ENCODE peak calls at places on chromosomes 4 and X, in six cellular contexts. D is HCT116, J is HepG2, W is upper lobe of left lung, V is K562, P is GM12878. M is an unnamed sample.
A peak's percentile ranks its signal among the peaks of the same experiment; 100 is the strongest.

GRCh38 chrX:25007059-25008053 is 8.4 kb downstream of the ARX start:
- ATAC-seq in W (no peak), D (no peak), P (no peak), J (peak; percentile 72), V (peak; percentile 69), M (no peak)

GRCh38 chr4:158253350-158253980 is 43.2 kb downstream of the TMEM144 start:
- ATAC-seq in P (peak; percentile 89), D (peak; percentile 89), J (peak; percentile 88), W (peak; percentile 80), V (peak; percentile 94), M (peak; percentile 47)

GRCh38 chr4:169243808-169244207 is 26.9 kb downstream of the SH3RF1 start:
- ATAC-seq in W (peak; percentile 69), J (peak; percentile 93), V (no peak), P (no peak), D (no peak), M (no peak)

GRCh38 chr4:113435893-113436292 is 325.6 kb downstream of the CAMK2D start:
- ATAC-seq in P (peak; percentile 74), J (no peak), V (no peak), W (peak; percentile 85), D (peak; percentile 76), M (peak; percentile 73)

GRCh38 chr4:2786152-2786671 is 6.7 kb upstream of the SH3BP2 start:
- ATAC-seq in V (no peak), D (no peak), W (no peak), J (no peak), P (peak; percentile 71), M (no peak)

GRCh38 chr4:17616283-17616682 is 1.8 kb downstream of the MED28 start:
- ATAC-seq in D (no peak), V (no peak), P (peak; percentile 3), J (no peak), W (no peak), M (no peak)

GRCh38 chr4:55947912-55948725 is 626 bp upstream of the CEP135 start:
- ATAC-seq in D (peak; percentile 27), W (peak; percentile 9), J (no peak), V (peak; percentile 5), P (peak; percentile 51), M (no peak)

GRCh38 chrX:24498181-24498580 is 33.1 kb downstream of the PDK3 start:
- ATAC-seq in W (no peak), P (peak; percentile 70), J (peak; percentile 65), V (peak; percentile 60), D (no peak), M (peak; percentile 58)

GRCh38 chrX:58025979-58026378 is 115.7 kb upstream of the ZXDA start:
- ATAC-seq in J (peak; percentile 60), V (no peak), P (peak; percentile 69), D (no peak), W (no peak), M (no peak)

GRCh38 chr4:119053245-119053644 is 82.4 kb upstream of the MYOZ2 start:
- ATAC-seq in D (no peak), W (no peak), V (no peak), P (no peak), J (no peak), M (no peak)

GRCh38 chr4:123987408-123987807 is 590.8 kb downstream of the SPRY1 start:
- ATAC-seq in V (no peak), D (no peak), W (no peak), J (no peak), P (no peak), M (no peak)

GRCh38 chr4:25870081-25870480 is 7.3 kb upstream of the SEL1L3 start:
- ATAC-seq in P (peak; percentile 43), D (no peak), W (no peak), V (no peak), J (no peak), M (no peak)

GRCh38 chrX:17459008-17459407 is 84.0 kb downstream of the NHS start:
- ATAC-seq in W (peak; percentile 36), D (no peak), P (no peak), J (no peak), V (no peak), M (peak; percentile 71)

GRCh38 chrX:150329888-150330287 is 33.2 kb upstream of the MAMLD1 start:
- ATAC-seq in W (no peak), V (no peak), D (no peak), J (no peak), P (no peak), M (no peak)

GRCh38 chr4:42995343-42995944 is 102.9 kb downstream of the GRXCR1 start:
- ATAC-seq in D (no peak), J (peak; percentile 78), W (no peak), P (peak; percentile 84), V (no peak), M (no peak)

GRCh38 chrX:142998447-142999208 is 27.1 kb upstream of the SPANXN4 start:
- ATAC-seq in V (no peak), D (no peak), J (no peak), P (peak; percentile 24), W (no peak), M (no peak)

GRCh38 chrX:154516655-154517100 is 646 bp upstream of the FAM3A start:
- ATAC-seq in P (no peak), J (peak; percentile 10), V (peak; percentile 6), D (peak; percentile 2), W (peak; percentile 66), M (peak; percentile 70)

GRCh38 chr4:54225671-54226398 is 3.3 kb upstream of the PDGFRA start:
- ATAC-seq in W (no peak), J (no peak), P (peak; percentile 20), D (no peak), V (no peak), M (no peak)

GRCh38 chrX:41559662-41560061 is 112.5 kb downstream of the NYX start:
- ATAC-seq in P (no peak), D (no peak), W (peak; percentile 44), V (peak; percentile 81), J (no peak), M (peak; percentile 25)

GRCh38 chrX:132940727-132941162 is 17.7 kb downstream of the HS6ST2 start:
- ATAC-seq in J (peak; percentile 71), D (peak; percentile 84), W (no peak), P (no peak), V (peak; percentile 55), M (no peak)

GRCh38 chrX:23228950-23229448 is 105.7 kb upstream of the PTCHD1 start:
- ATAC-seq in P (no peak), D (no peak), V (no peak), J (no peak), W (no peak), M (no peak)

GRCh38 chr4:57544811-57545654 is 434.8 kb upstream of the IGFBP7 start:
- ATAC-seq in D (no peak), V (no peak), W (no peak), J (no peak), P (no peak), M (no peak)

DNA sequence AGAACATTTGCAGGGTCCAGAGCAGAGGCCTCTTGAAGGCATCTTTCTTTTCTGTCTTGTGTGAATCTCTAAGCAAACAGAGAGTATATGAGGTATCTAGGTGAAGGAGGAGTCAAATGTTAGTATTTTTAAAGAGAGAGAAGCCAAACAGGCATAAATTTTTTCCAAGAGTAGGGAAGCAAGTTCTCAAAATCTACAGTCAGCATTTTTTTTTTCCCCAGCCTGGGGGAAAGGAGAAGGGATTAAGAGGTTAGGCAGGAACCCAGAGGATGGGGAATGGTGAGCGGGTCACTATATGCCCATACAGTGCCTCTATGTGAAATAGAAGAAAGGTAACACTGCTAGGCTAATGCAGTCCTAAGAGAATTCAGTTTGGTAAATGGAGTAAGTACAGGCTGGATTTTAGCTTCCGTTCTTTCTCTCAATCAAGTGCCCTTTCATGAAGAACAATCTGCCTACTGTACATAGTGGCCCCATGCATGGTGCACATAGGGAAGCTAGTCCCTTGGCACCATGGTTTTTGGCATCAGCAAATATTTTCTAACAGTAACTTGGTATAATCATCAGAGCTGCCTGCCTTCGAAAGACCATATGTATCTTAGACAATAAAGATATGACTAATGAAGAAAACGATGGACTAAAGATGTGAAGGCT is 163.1 kb upstream of the MAB21L2 start:
- ATAC-seq in V (no peak), J (no peak), W (no peak), P (no peak), D (no peak), M (no peak)
- TF ChIP-seq POLR2AphosphoS5 in V (no peak), J (no peak), W (no peak), P (no peak), D (no peak), M (no peak)

GRCh38 chr4:143230683-143231082 is 46.0 kb downstream of the USP38 start:
- ATAC-seq in D (no peak), J (no peak), V (no peak), W (no peak), P (peak; percentile 84), M (peak; percentile 73)

GRCh38 chr4:143224255-143224654 is 39.5 kb downstream of the USP38 start:
- ATAC-seq in D (no peak), V (no peak), J (no peak), P (no peak), W (no peak), M (peak; percentile 62)

DNA sequence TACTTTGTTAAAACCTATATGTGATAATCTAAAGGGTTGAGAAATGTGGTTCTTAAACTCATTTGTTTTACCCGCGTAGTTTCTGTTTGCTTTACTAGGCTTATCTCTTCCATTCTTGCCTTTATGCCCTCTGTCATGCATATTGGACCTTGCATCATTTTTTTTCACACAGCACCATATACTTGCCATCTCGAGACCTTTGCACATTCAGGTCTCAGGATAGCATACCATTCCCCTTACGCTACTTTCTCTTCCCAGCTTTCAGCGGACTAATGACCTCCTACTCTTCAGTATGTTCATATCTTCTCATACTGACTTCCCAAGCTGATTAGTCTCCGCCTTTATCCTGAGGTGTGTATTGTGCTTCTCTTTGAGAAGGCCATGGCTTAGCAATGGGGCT is 40.5 kb downstream of the USP38 start:
- ATAC-seq in D (no peak), P (no peak), W (no peak), J (peak; percentile 99), V (peak; percentile 57), M (no peak)
- TF ChIP-seq POLR2A in D (no peak), P (no peak), W (no peak), J (no peak), V (no peak), M (no peak)

DNA sequence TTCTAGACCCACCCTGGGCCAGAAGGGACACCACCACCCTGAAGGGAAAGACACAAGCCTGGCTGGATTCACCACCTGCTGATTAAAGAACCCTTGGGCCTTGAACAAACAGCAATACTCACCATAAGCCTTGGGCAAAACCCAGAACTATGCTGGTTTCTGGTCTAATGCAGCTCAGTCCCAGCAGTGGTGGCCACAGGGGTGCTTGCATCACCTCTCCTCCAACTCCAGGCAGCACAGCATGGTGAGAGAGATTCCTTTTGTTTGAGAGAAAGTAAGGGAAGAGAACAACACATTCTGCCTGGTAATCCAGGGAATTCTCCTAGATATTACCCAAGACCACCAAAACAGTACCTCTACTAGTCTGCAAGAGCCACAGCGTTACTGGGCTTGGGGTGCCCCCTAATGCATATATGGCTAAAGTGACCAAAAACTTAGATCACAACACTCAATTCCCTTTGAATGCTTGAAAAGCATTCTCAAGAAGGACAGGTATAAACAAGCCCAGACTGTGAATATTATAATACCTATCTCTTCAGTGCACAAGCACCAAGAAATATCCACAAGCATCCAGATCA is 25.7 kb downstream of the RNF128 start:
- ATAC-seq in W (no peak), P (no peak), J (peak; percentile 68), V (no peak), D (no peak), M (no peak)
- TF ChIP-seq CTCF in W (no peak), P (no peak), J (peak; percentile 46), V (no peak), D (peak; percentile 39), M (no peak)

DNA sequence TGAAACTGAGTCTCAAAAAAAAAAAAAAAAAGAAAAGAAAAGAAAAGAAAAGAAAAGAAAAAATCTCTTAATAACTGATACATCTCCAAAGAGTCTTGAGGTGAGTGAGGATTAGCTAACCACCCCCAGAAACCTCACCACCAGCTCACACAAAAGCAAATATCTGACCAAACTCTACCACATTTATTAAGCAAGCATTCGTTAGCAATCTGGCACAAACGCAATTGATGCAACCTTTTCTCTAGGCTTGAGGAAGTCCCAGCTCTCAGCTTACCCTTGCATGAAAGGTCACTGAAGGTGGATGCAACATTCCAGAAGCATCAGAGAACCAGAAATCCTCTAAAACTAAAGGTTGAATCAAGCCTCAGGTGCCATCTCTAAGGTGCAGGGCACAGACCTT is 231.9 kb upstream of the BCOR start:
- ATAC-seq in V (no peak), P (no peak), J (no peak), D (no peak), W (no peak), M (no peak)
- TF ChIP-seq POLR2AphosphoS5 in V (no peak), P (no peak), J (no peak), D (no peak), W (no peak), M (no peak)